ENCODE peak calls at places on chromosome 19, in seven cellular contexts. U is small intestine, S is BE2C, Z is heart right ventricle, N is GM23248, E is hepatocyte, M is upper lobe of right lung. P is an unnamed sample. For H3K36me3 and H3K9me3, the result is how much of the 10 kb centered on the place peaks cover.

GRCh38 chr19:7211191-7211988 is 82.8 kb downstream of the INSR start:
- DNase-seq in U (peak), S (no peak), Z (peak), N (no peak), E (peak), M (no peak), P (no peak)

GRCh38 chr19:16661480-16662034 is 618 bp downstream of the TMEM38A start:
- DNase-seq in U (no peak), S (peak), Z (peak), N (peak), E (peak), M (peak), P (peak)

GRCh38 chr19:39136225-39136940 is 10.8 kb downstream of the PAK4 start:
- DNase-seq in U (peak), S (no peak), Z (no peak), N (no peak), E (no peak), M (no peak), P (peak)

GRCh38 chr19:31408460-31409124 is 59.4 kb upstream of the TSHZ3 start:
- DNase-seq in U (no peak), S (no peak), Z (peak), N (peak), E (peak), M (no peak), P (peak)

GRCh38 chr19:15464394-15465385 is at the start of gene RASAL3:
- DNase-seq in U (peak), S (no peak), Z (no peak), N (no peak), E (no peak), M (no peak), P (peak)

GRCh38 chr19:21604941-21605548 is 99.6 kb downstream of the ZNF429 start:
- DNase-seq in U (no peak), S (no peak), Z (peak), N (peak), E (no peak), M (no peak), P (peak)

GRCh38 chr19:1250374-1251232 is 2.2 kb downstream of the MIDN start:
- DNase-seq in U (peak), S (peak), Z (peak), N (peak), E (peak), M (peak), P (peak)

GRCh38 chr19:49793561-49793840 is 19.6 kb downstream of the FUZ start:
- DNase-seq in U (no peak), S (peak), Z (no peak), N (peak), E (no peak), M (no peak), P (no peak)

GRCh38 chr19:42173695-42174094 is 41.4 kb upstream of the POU2F2 start:
- DNase-seq in U (no peak), S (no peak), Z (no peak), N (no peak), E (no peak), M (no peak), P (no peak)

GRCh38 chr19:3506384-3507340 is 551 bp downstream of the FZR1 start:
- DNase-seq in U (peak), S (no peak), Z (peak), N (peak), E (peak), M (peak), P (peak)

GRCh38 chr19:50497030-50497420 is 14.0 kb downstream of the JOSD2 start:
- DNase-seq in U (no peak), S (no peak), Z (no peak), N (no peak), E (no peak), M (no peak), P (no peak)

GRCh38 chr19:46634045-46634655 is 1.9 kb downstream of the GNG8 start:
- DNase-seq in U (peak), S (peak), Z (peak), N (peak), E (peak), M (peak), P (peak)

GRCh38 chr19:32828139-32828538 is 41.4 kb downstream of the SLC7A9 start:
- DNase-seq in U (no peak), S (no peak), Z (no peak), N (no peak), E (no peak), M (no peak), P (no peak)

GRCh38 chr19:51398096-51398704 is 7.8 kb upstream of the C19orf84 start:
- DNase-seq in U (peak), S (no peak), Z (no peak), N (peak), E (peak), M (no peak), P (no peak)

GRCh38 chr19:11737964-11738745 is 591 bp downstream of the ZNF823 start:
- DNase-seq in U (peak), S (peak), Z (peak), N (peak), E (peak), M (peak), P (peak)

GRCh38 chr19:42285546-42285945 is 16.4 kb upstream of the PRR19 start:
- DNase-seq in U (no peak), S (peak), Z (peak), N (no peak), E (peak), M (no peak), P (no peak)

GRCh38 chr19:28290963-28291657 is 921.8 kb downstream of the UQCRFS1 start:
- DNase-seq in U (no peak), S (no peak), Z (no peak), N (no peak), E (no peak), M (no peak), P (no peak)

GRCh38 chr19:42028304-42029216 is 34.5 kb upstream of the ATP1A3 start:
- DNase-seq in U (no peak), S (peak), Z (no peak), N (no peak), E (no peak), M (no peak), P (no peak)

GRCh38 chr19:6271721-6272410 is 7.9 kb downstream of the MLLT1 start:
- DNase-seq in U (no peak), S (peak), Z (peak), N (peak), E (peak), M (peak), P (peak)

GRCh38 chr19:55088543-55089265 is 13.0 kb downstream of the EPS8L1 start:
- DNase-seq in U (peak), S (peak), Z (peak), N (peak), E (peak), M (peak), P (peak)

GRCh38 chr19:55087542-55087935 is 11.9 kb downstream of the EPS8L1 start:
- DNase-seq in U (no peak), S (no peak), Z (no peak), N (peak), E (no peak), M (no peak), P (peak)

GRCh38 chr19:55089279-55089944 is 13.7 kb downstream of the EPS8L1 start:
- DNase-seq in U (no peak), S (no peak), Z (no peak), N (no peak), E (no peak), M (no peak), P (no peak)

GRCh38 chr19:55086730-55087541 is 11.3 kb downstream of the EPS8L1 start:
- DNase-seq in U (peak), S (peak), Z (peak), N (peak), E (peak), M (peak), P (peak)

DNA sequence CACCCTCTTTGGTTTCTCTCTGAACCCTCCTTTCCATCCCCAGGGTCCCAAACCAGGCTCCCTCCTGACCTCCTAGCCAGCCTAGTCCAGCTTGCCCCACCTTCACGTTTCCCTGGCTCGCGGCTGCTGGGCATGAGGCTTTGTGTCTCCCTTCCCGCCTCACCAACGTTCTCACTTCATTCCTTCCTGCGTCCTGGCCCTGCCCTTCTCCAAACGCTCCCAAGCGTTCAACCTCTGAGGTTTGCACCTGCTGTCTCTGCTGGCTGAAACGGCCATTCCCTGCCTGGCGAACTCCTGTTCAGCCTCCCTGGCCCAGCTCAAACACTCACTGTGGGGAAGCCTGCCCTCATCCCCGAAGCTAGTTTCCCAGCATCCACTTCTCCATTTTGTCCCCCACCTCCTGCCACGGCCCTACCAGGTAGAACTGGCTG is 12.4 kb downstream of the EPS8L1 start:
- DNase-seq in U (no peak), S (no peak), Z (no peak), N (no peak), E (no peak), M (no peak), P (peak)
- H3K36me3 ChIP-seq in U (under half), S (under half), Z (under half), N (under half), E (under half), M (under half), P (under half)

DNA sequence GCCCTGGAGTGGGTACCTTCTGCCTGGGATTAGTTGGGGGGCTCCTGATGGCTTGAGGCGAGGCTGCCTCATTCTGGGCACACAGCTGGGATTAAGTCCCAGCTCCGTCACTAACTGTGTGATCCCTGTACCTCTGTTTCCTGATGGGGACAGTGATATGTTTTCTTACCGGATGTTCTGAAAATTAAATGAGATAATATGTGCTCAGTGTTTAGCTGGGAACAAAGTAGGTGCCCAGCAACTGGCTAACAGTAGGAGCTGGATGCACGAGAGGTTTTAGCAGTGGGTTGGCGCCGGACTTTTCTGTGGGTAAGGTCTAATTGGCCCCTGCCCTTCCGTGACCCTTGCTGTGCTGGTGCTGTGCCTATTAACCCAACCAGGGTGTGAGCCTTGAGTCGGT is 203.4 kb downstream of the URI1 start:
- DNase-seq in U (no peak), S (no peak), Z (no peak), N (no peak), E (no peak), M (no peak), P (no peak)
- H3K4me3 ChIP-seq in U (no peak), S (no peak), Z (no peak), N (no peak), E (no peak), M (no peak), P (no peak)

DNA sequence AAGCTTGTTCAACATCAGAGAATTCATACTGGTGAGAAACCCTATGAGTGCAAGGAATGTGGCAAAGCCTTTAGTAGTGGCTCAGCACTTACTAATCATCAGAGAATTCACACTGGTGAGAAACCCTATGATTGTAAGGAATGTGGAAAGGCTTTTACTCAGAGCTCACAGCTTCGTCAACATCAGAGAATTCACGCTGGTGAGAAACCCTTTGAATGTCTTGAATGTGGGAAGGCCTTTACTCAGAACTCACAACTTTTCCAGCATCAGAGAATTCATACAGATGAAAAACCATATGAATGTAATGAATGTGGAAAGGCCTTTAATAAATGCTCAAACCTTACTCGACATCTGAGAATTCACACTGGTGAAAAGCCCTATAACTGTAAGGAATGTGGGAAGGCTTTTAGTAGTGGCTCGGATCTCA is 25.2 kb downstream of the ZNF383 start:
- DNase-seq in U (no peak), S (no peak), Z (no peak), N (no peak), E (no peak), M (no peak), P (no peak)
- H3K9me3 ChIP-seq in U (under half), S (under half), Z (under half), N (under half), E (half or more), M (half or more), P (half or more)

GRCh38 chr19:10135551-10136334 is 16.0 kb upstream of the EIF3G start:
- DNase-seq in U (no peak), S (no peak), Z (no peak), N (no peak), E (no peak), M (peak), P (no peak)

GRCh38 chr19:10137751-10138682 is 18.3 kb upstream of the EIF3G start:
- DNase-seq in U (no peak), S (no peak), Z (no peak), N (no peak), E (no peak), M (no peak), P (no peak)

GRCh38 chr19:10138879-10139795 is 19.4 kb upstream of the EIF3G start:
- DNase-seq in U (no peak), S (peak), Z (no peak), N (no peak), E (no peak), M (no peak), P (no peak)

GRCh38 chr19:10134040-10134439 is 14.3 kb upstream of the EIF3G start:
- DNase-seq in U (no peak), S (no peak), Z (no peak), N (no peak), E (no peak), M (no peak), P (no peak)

GRCh38 chr19:10136936-10137335 is 17.2 kb upstream of the EIF3G start:
- DNase-seq in U (no peak), S (no peak), Z (no peak), N (no peak), E (no peak), M (no peak), P (no peak)
- H3K36me3 ChIP-seq in U (under half), S (half or more), Z (half or more), N (under half), E (under half), M (half or more), P (under half)

P was measured in mucosa of descending colon.